ENCODE peak calls at places on chromosomes 1 and 21, in four cellular contexts. Z, M, T and D are unnamed samples.

GRCh38 chr1:15833069-15833679 is 14.3 kb upstream of the SPEN start:
- DNase-seq in Z (peak), M (peak), T (peak), D (no peak)

GRCh38 chr1:206814716-206815341 is 42.5 kb upstream of the IL10 start:
- DNase-seq in Z (no peak), M (no peak), T (no peak), D (no peak)

GRCh38 chr1:163361123-163361934 is 39.6 kb downstream of the NUF2 start:
- DNase-seq in Z (no peak), M (no peak), T (no peak), D (no peak)

GRCh38 chr1:9990944-9991343 is 6.1 kb upstream of the RBP7 start:
- DNase-seq in Z (no peak), M (no peak), T (no peak), D (no peak)

GRCh38 chr1:19640363-19641316 is 3.5 kb upstream of the NBL1 start:
- DNase-seq in Z (no peak), M (no peak), T (no peak), D (no peak)

GRCh38 chr1:33610391-33610790 is 137.9 kb downstream of the ZSCAN20 start:
- DNase-seq in Z (no peak), M (no peak), T (no peak), D (no peak)

GRCh38 chr1:79796434-79796833 is 789.9 kb upstream of the ADGRL4 start:
- DNase-seq in Z (no peak), M (no peak), T (no peak), D (no peak)

GRCh38 chr1:22900451-22900850 is 72.2 kb downstream of the LACTBL1 start:
- DNase-seq in Z (no peak), M (no peak), T (no peak), D (no peak)

GRCh38 chr21:30216041-30216723 is at the start of gene CLDN8:
- DNase-seq in Z (no peak), M (no peak), T (no peak), D (no peak)

GRCh38 chr1:25031966-25032667 is 102.0 kb upstream of the RUNX3 start:
- DNase-seq in Z (peak), M (peak), T (peak), D (peak)

GRCh38 chr1:207748737-207749528 is 2.9 kb upstream of the CD46 start:
- DNase-seq in Z (no peak), M (no peak), T (no peak), D (no peak)